ENCODE peak calls at places on chromosomes 16 and 17, in nine cellular contexts. R is sigmoid colon; W is germinal center; V is fibroblast of the aortic adventitia; K is activated T-cell treated with anti-CD3 and anti-CD28 coated beads, Interleukin-2, amount 50 U/mL, for 72 hours; J is mammary epithelial cell; N is left colon; L is OCI-LY7; M is PC-9. Q is an unnamed sample.

GRCh38 chr17:58378895-58379824 is 27.2 kb upstream of the SUPT4H1 start:
- DNase-seq in R (no peak), W (no peak), V (no peak), K (no peak), J (no peak), N (peak; percentile 22), L (no peak), M (no peak), Q (no peak)

GRCh38 chr16:15900357-15900756 is 12.0 kb upstream of the CEP20 start:
- DNase-seq in R (no peak), W (no peak), V (no peak), K (no peak), J (no peak), N (no peak), L (no peak), M (no peak), Q (no peak)

GRCh38 chr17:81481011-81481799 is 31.4 kb downstream of the ACTG1 start:
- DNase-seq in R (peak; percentile 82), W (peak; percentile 85), V (peak; percentile 52), K (peak; percentile 67), J (no peak), N (peak; percentile 44), L (no peak), M (no peak), Q (peak; percentile 85)

GRCh38 chr16:75376475-75376907 is 56.8 kb downstream of the CFDP1 start:
- DNase-seq in R (no peak), W (no peak), V (no peak), K (no peak), J (peak; percentile 83), N (no peak), L (no peak), M (peak; percentile 88), Q (no peak)

GRCh38 chr17:51079049-51079448 is 41.6 kb downstream of the SPAG9 start:
- DNase-seq in R (no peak), W (no peak), V (peak; percentile 57), K (no peak), J (peak; percentile 25), N (no peak), L (no peak), M (no peak), Q (no peak)

GRCh38 chr17:10844667-10845387 is 6.9 kb upstream of the PIRT start:
- DNase-seq in R (peak; percentile 90), W (peak; percentile 80), V (peak; percentile 71), K (peak; percentile 73), J (peak; percentile 22), N (peak; percentile 89), L (peak; percentile 70), M (no peak), Q (peak; percentile 12)

GRCh38 chr17:32783602-32784001 is 93.3 kb downstream of the MYO1D start:
- DNase-seq in R (no peak), W (peak; percentile 53), V (peak; percentile 76), K (peak; percentile 17), J (peak; percentile 43), N (no peak), L (peak; percentile 68), M (peak; percentile 54), Q (peak; percentile 79)

GRCh38 chr16:67187175-67187900 is 2.6 kb downstream of the EXOC3L1 start:
- DNase-seq in R (no peak), W (no peak), V (no peak), K (no peak), J (no peak), N (no peak), L (no peak), M (no peak), Q (no peak)

GRCh38 chr16:54191163-54191562 is 95.4 kb downstream of the IRX3 start:
- DNase-seq in R (no peak), W (no peak), V (no peak), K (no peak), J (no peak), N (no peak), L (no peak), M (no peak), Q (no peak)

GRCh38 chr16:645852-646678 is 3.1 kb upstream of the WDR90 start:
- DNase-seq in R (no peak), W (no peak), V (no peak), K (no peak), J (no peak), N (peak; percentile 87), L (no peak), M (peak; percentile 66), Q (no peak)

GRCh38 chr16:14300631-14301149 is 229.6 kb downstream of the MRTFB start:
- DNase-seq in R (peak; percentile 92), W (peak; percentile 43), V (peak; percentile 87), K (peak; percentile 41), J (peak; percentile 77), N (peak; percentile 77), L (peak; percentile 86), M (peak; percentile 84), Q (peak; percentile 64)

GRCh38 chr17:18323007-18323406 is 7.9 kb downstream of the SMCR8 start:
- DNase-seq in R (peak; percentile 25), W (no peak), V (no peak), K (no peak), J (peak; percentile 9), N (no peak), L (peak; percentile 25), M (no peak), Q (no peak)

GRCh38 chr17:32943206-32943605 is 15.3 kb downstream of the TMEM98 start:
- DNase-seq in R (no peak), W (no peak), V (peak; percentile 40), K (no peak), J (no peak), N (no peak), L (no peak), M (no peak), Q (no peak)

GRCh38 chr17:68355093-68355492 is 63.8 kb downstream of the ARSG start:
- DNase-seq in R (no peak), W (no peak), V (peak; percentile 25), K (no peak), J (no peak), N (no peak), L (no peak), M (peak; percentile 66), Q (no peak)

GRCh38 chr16:23249830-23250229 is 52.3 kb upstream of the SCNN1B start:
- DNase-seq in R (no peak), W (no peak), V (no peak), K (no peak), J (no peak), N (no peak), L (no peak), M (no peak), Q (no peak)

GRCh38 chr16:30786936-30787612 is at the start of gene ZNF629:
- DNase-seq in R (peak; percentile 89), W (no peak), V (peak; percentile 74), K (peak; percentile 32), J (peak; percentile 49), N (peak; percentile 75), L (peak; percentile 39), M (peak; percentile 49), Q (no peak)

GRCh38 chr16:75250809-75251279 is 580 bp downstream of the BCAR1 start:
- DNase-seq in R (peak; percentile 79), W (peak; percentile 43), V (no peak), K (peak; percentile 21), J (no peak), N (peak; percentile 69), L (no peak), M (no peak), Q (peak; percentile 60)

GRCh38 chr17:58325976-58326468 is 2.6 kb downstream of the TSPOAP1 start:
- DNase-seq in R (no peak), W (no peak), V (no peak), K (peak; percentile 40), J (no peak), N (no peak), L (peak; percentile 46), M (no peak), Q (no peak)

GRCh38 chr17:1126327-1126726 is 53.5 kb downstream of the ABR start:
- DNase-seq in R (no peak), W (no peak), V (no peak), K (no peak), J (no peak), N (no peak), L (no peak), M (no peak), Q (no peak)

GRCh38 chr16:17116595-17117322 is 354.0 kb downstream of the XYLT1 start:
- DNase-seq in R (no peak), W (no peak), V (no peak), K (no peak), J (no peak), N (no peak), L (no peak), M (no peak), Q (no peak)

GRCh38 chr17:53217311-53217710 is 605.4 kb upstream of the KIF2B start:
- DNase-seq in R (no peak), W (no peak), V (no peak), K (no peak), J (no peak), N (no peak), L (no peak), M (no peak), Q (peak; percentile 37)

GRCh38 chr17:7897773-7898172 is 9.2 kb downstream of the CHD3 start:
- DNase-seq in R (no peak), W (no peak), V (peak; percentile 75), K (peak; percentile 19), J (peak; percentile 31), N (no peak), L (no peak), M (no peak), Q (peak; percentile 70)

GRCh38 chr17:57481901-57482300 is 225.6 kb downstream of the MSI2 start:
- DNase-seq in R (no peak), W (no peak), V (peak; percentile 100), K (no peak), J (peak; percentile 15), N (no peak), L (no peak), M (peak; percentile 46), Q (no peak)

GRCh38 chr17:62705781-62706597 is 78.5 kb downstream of the MRC2 start:
- DNase-seq in R (peak; percentile 59), W (no peak), V (peak; percentile 21), K (no peak), J (peak; percentile 50), N (peak; percentile 13), L (no peak), M (peak; percentile 36), Q (peak; percentile 70)

GRCh38 chr17:75130632-75131277 is 787 bp downstream of the NT5C start:
- DNase-seq in R (peak; percentile 84), W (peak; percentile 51), V (peak; percentile 49), K (peak; percentile 38), J (peak; percentile 55), N (peak; percentile 63), L (peak; percentile 82), M (peak; percentile 52), Q (peak; percentile 43)

GRCh38 chr17:77461277-77462057 is 320.7 kb downstream of the SEC14L1 start:
- DNase-seq in R (no peak), W (no peak), V (no peak), K (no peak), J (no peak), N (no peak), L (peak; percentile 36), M (no peak), Q (no peak)

GRCh38 chr17:63154586-63155244 is 188.7 kb downstream of the TANC2 start:
- DNase-seq in R (no peak), W (no peak), V (peak; percentile 50), K (no peak), J (no peak), N (no peak), L (no peak), M (no peak), Q (no peak)

Q was measured in dermis microvascular lymphatic vessel endothelial cell.